ENCODE peak calls at places on chromosome 18, in four cellular contexts. B, Y, R and N are unnamed samples.

GRCh38 chr18:3061581-3062416 is 48.9 kb upstream of the LPIN2 start:
- DNase-seq in R (no peak), Y (no peak), B (no peak), N (no peak)

GRCh38 chr18:57434177-57434535 is 1.0 kb upstream of the ONECUT2 start:
- DNase-seq in R (no peak), Y (no peak), B (no peak), N (no peak)

GRCh38 chr18:12430137-12430990 is 22.6 kb downstream of the PRELID3A start:
- DNase-seq in Y (no peak), B (no peak), R (no peak), N (no peak)

GRCh38 chr18:21598726-21599584 is 1.5 kb downstream of the ESCO1 start:
- DNase-seq in R (peak), Y (no peak), B (no peak), N (no peak)

GRCh38 chr18:25298853-25299274 is 53.1 kb downstream of the ZNF521 start:
- DNase-seq in B (peak), R (peak), Y (no peak), N (no peak)

GRCh38 chr18:68699043-68699442 is 15.9 kb downstream of the TMX3 start:
- DNase-seq in R (peak), B (no peak), Y (no peak), N (no peak)

GRCh38 chr18:59696311-59697235 is 650 bp downstream of the CCBE1 start:
- DNase-seq in Y (no peak), B (no peak), R (peak), N (no peak)

GRCh38 chr18:31015715-31016459 is 26.7 kb downstream of the DSC3 start:
- DNase-seq in B (no peak), R (no peak), Y (no peak), N (no peak)

GRCh38 chr18:10856146-10856545 is 293.2 kb downstream of the PIEZO2 start:
- DNase-seq in Y (no peak), R (no peak), B (no peak), N (no peak)

GRCh38 chr18:29626094-29626493 is 1416.4 kb downstream of the DSC3 start:
- DNase-seq in R (no peak), B (no peak), Y (no peak), N (no peak)

GRCh38 chr18:44409524-44409923 is 271.2 kb upstream of the SETBP1 start:
- DNase-seq in B (no peak), R (no peak), Y (no peak), N (no peak)

GRCh38 chr18:7196421-7196820 is 34.5 kb upstream of the LRRC30 start:
- DNase-seq in R (peak), B (no peak), Y (no peak), N (no peak)

GRCh38 chr18:72826736-72827135 is 41.1 kb downstream of the NETO1 start:
- DNase-seq in R (no peak), B (no peak), Y (no peak), N (no peak)

GRCh38 chr18:49249523-49249922 is 210.9 kb downstream of the DYM start:
- DNase-seq in Y (no peak), B (no peak), R (peak), N (no peak)

GRCh38 chr18:78430171-78430857 is 549.3 kb upstream of the SALL3 start:
- DNase-seq in Y (no peak), R (no peak), B (no peak), N (no peak)

GRCh38 chr18:29496276-29496675 is 1319.3 kb upstream of the CDH2 start:
- DNase-seq in Y (no peak), R (no peak), B (no peak), N (no peak)

GRCh38 chr18:12028674-12029073 is 47.4 kb downstream of the IMPA2 start:
- DNase-seq in Y (no peak), R (no peak), B (no peak), N (no peak)

GRCh38 chr18:61333271-61333745 is at the start of gene CDH20:
- DNase-seq in B (no peak), R (no peak), Y (no peak), N (no peak)

GRCh38 chr18:46621871-46622270 is 35.1 kb downstream of the LOXHD1 start:
- DNase-seq in Y (no peak), B (no peak), R (no peak), N (peak)

GRCh38 chr18:9734189-9734588 is 26.1 kb downstream of the RAB31 start:
- DNase-seq in Y (no peak), B (no peak), R (peak), N (peak)

GRCh38 chr18:66226782-66227181 is 377.1 kb downstream of the CDH19 start:
- DNase-seq in B (no peak), R (peak), Y (no peak), N (no peak)

GRCh38 chr18:36769611-36770314 is 59.0 kb downstream of the TPGS2 start:
- DNase-seq in B (no peak), R (no peak), Y (no peak), N (no peak)

GRCh38 chr18:46110406-46110805 is 6.2 kb downstream of the HAUS1 start:
- DNase-seq in B (no peak), Y (no peak), R (no peak), N (no peak)

GRCh38 chr18:23933407-23933806 is 81.1 kb upstream of the TTC39C start:
- DNase-seq in R (peak), Y (no peak), B (no peak), N (no peak)

GRCh38 chr18:7221424-7222155 is 9.3 kb upstream of the LRRC30 start:
- DNase-seq in B (peak), Y (peak), R (peak), N (no peak)

GRCh38 chr18:21831413-21831831 is 90.8 kb downstream of the MIB1 start:
- DNase-seq in R (no peak), Y (no peak), B (peak), N (peak)

GRCh38 chr18:9021458-9021857 is 81.0 kb upstream of the NDUFV2 start:
- DNase-seq in B (no peak), R (no peak), Y (no peak), N (no peak)

GRCh38 chr18:12307871-12308385 is at the start of gene TUBB6:
- DNase-seq in R (no peak), Y (peak), B (peak), N (peak)

GRCh38 chr18:33201509-33201926 is 239.0 kb downstream of the CCDC178 start:
- DNase-seq in R (peak), B (no peak), Y (no peak), N (no peak)

GRCh38 chr18:36658611-36659010 is 170.2 kb downstream of the TPGS2 start:
- DNase-seq in B (no peak), Y (no peak), R (no peak), N (no peak)

GRCh38 chr18:46474487-46475366 is 182.3 kb downstream of the LOXHD1 start:
- DNase-seq in Y (no peak), R (no peak), B (no peak), N (no peak)

GRCh38 chr18:59268722-59269562 is 4.3 kb downstream of the RAX start:
- DNase-seq in B (no peak), R (peak), Y (peak), N (no peak)

GRCh38 chr18:22667616-22668422 is 250.1 kb upstream of the CTAGE1 start:
- DNase-seq in B (no peak), R (peak), Y (no peak), N (no peak)

GRCh38 chr18:32707153-32707552 is 65.7 kb downstream of the KLHL14 start:
- DNase-seq in Y (peak), R (no peak), B (no peak), N (no peak)

GRCh38 chr18:59301974-59302373 is 16.5 kb downstream of the CPLX4 start:
- DNase-seq in B (no peak), R (no peak), Y (no peak), N (no peak)

GRCh38 chr18:21112140-21112473 is 494 bp upstream of the ROCK1 start:
- DNase-seq in Y (no peak), B (no peak), R (no peak), N (no peak)

GRCh38 chr18:35130236-35130635 is 89.0 kb downstream of the MAPRE2 start:
- DNase-seq in Y (no peak), R (no peak), B (no peak), N (no peak)

GRCh38 chr18:75173125-75173432 is 35.9 kb downstream of the PTGR3 start:
- DNase-seq in R (peak), Y (no peak), B (no peak), N (no peak)
- TF ChIP-seq CTCF in R (peak), Y (no peak), B (no peak), N (no peak)

DNA sequence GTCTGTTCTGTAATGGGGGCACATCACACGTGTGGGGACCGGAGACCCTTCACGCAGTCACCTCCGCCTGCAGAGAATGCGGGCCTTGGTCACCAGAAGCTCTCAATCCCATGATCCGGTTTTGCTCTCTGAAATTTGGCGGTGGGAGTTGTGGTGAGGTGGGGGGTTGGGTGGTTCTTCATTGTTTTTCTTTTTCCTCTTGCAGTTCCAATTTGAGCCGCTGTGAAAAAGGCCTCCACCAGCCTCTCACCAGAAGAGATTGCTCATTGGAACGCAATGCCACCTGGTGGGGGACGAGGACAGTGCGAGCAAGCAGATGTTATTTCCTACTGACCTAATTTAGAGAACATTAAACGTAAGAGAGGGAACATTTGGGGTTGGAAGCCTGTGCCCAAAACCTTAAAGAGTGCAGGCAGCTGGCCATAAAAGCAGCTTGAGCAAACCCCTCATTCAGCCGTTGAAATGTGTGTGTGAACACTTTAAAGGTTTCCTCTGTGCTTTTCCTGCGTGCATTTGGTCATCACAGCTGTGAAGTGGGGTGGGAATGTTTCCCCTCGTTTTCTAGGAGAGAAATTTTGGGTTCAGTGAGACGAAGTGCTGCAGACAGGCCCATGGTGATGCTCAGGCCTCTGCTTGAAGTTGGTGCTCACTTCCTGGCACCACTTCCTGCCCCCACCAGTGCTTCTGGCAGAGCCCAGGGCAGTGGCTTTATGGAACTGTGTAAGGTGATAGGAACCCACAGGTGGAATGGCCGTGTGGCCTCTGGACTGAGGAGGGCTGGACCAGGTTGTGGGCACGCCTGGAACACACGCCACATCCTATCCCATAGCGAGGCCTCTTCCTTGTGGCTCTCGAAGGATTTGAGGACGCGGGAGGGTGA is 61.7 kb downstream of the ZCCHC2 start:
- DNase-seq in B (peak), R (peak), Y (peak), N (peak)
- H3K4me3 ChIP-seq in B (no peak), R (no peak), Y (no peak), N (no peak)

GRCh38 chr18:74356959-74357358 is 41.3 kb downstream of the C18orf63 start:
- DNase-seq in Y (no peak), B (no peak), R (no peak), N (no peak)
- H3K27ac ChIP-seq in Y (no peak), B (no peak), R (no peak), N (no peak)

GRCh38 chr18:27136208-27136535 is 48.9 kb downstream of the CHST9 start:
- DNase-seq in R (peak), B (no peak), Y (no peak), N (no peak)
- TF ChIP-seq CTCF in R (no peak), B (no peak), Y (no peak), N (no peak)

DNA sequence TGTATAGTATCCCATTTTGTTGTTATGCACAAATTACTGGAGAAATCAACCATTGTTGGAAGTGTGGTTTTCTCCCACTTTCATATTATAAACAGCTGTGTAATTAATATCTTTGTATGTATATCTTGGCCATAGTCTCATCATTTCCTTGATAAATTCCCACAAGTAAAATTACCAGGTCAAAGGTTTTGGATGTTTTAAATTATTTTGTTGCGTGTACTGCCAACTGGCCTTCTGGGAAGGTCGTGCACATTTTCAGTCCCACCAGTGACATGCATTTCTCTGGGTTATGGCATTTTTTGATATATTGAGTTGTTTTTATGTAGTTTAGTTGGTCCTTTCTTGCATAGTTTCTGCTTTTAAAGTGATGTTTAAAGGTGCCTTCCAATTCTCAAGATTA is 41.5 kb downstream of the TSHZ1 start:
- DNase-seq in R (no peak), B (no peak), Y (no peak), N (no peak)
- H3K4me3 ChIP-seq in R (no peak), B (no peak), Y (no peak), N (no peak)

GRCh38 chr18:13560306-13560705 is 166.1 kb downstream of the FAM210A start:
- DNase-seq in R (no peak), Y (no peak), B (no peak), N (peak)
- H3K27ac ChIP-seq in R (no peak), Y (no peak), B (no peak), N (no peak)

DNA sequence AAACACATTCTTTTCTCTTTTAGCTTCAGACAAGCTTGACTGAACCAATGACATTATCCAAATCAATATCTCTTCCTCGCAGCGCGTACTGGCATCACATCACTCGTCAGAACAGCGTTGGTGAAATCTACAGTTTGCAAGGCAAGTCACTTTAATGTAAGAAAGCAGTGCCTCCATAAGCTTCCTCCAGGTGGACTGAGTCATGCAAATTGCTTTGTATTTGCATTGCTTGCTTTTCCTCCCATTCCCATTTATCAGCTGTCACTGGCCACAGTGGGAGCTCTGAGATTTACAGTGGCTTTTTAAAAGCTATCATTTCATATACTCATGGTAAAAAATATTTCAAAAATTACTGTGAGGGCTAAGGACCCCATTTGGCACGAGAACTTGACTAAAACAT is 189.9 kb downstream of the CD226 start:
- DNase-seq in R (peak), Y (no peak), B (no peak), N (no peak)
- TF ChIP-seq CTCF in R (no peak), Y (no peak), B (no peak), N (no peak)

GRCh38 chr18:55385770-55386169 is 202.2 kb downstream of the TCF4 start:
- DNase-seq in Y (no peak), R (no peak), B (no peak), N (no peak)

GRCh38 chr18:55384115-55384514 is 203.9 kb downstream of the TCF4 start:
- DNase-seq in Y (no peak), R (no peak), B (no peak), N (no peak)

GRCh38 chr18:55382277-55382805 is 205.7 kb downstream of the TCF4 start:
- DNase-seq in B (no peak), R (no peak), Y (no peak), N (no peak)

GRCh38 chr18:55386545-55386944 is 201.4 kb downstream of the TCF4 start:
- DNase-seq in Y (no peak), B (no peak), R (no peak), N (no peak)

GRCh38 chr18:55384551-55385275 is 203.3 kb downstream of the TCF4 start:
- DNase-seq in Y (no peak), R (peak), B (no peak), N (no peak)
- H3K4me3 ChIP-seq in Y (no peak), R (no peak), B (no peak), N (no peak)

GRCh38 chr18:41371718-41372117 is 583.3 kb upstream of the PIK3C3 start:
- DNase-seq in B (peak), R (no peak), Y (no peak), N (no peak)
- H3K27ac ChIP-seq in B (no peak), R (no peak), Y (no peak), N (no peak)